ENCODE peak calls at places on chromosomes 16 and 17, in nine cellular contexts. O is left ventricle myocardium inferior; G is thoracic aorta; E is GM23338; L is heart right ventricle; M is transverse colon; N is SJSA1; I is thyroid gland; F is CD4-positive, alpha-beta memory T cell. H is an unnamed sample.

GRCh38 chr17:67891481-67892119 is 66.3 kb downstream of the BPTF start:
- DNase-seq in O (no peak), G (no peak), E (peak; percentile 22), L (no peak), M (peak; percentile 14), N (no peak), I (no peak), F (no peak), H (no peak)

GRCh38 chr17:28057731-28058246 is 15.3 kb downstream of the NLK start:
- DNase-seq in O (no peak), G (no peak), E (no peak), L (no peak), M (no peak), N (peak; percentile 59), I (no peak), F (no peak), H (no peak)

GRCh38 chr16:81523387-81524115 is 78.9 kb downstream of the CMIP start:
- DNase-seq in O (no peak), G (no peak), E (no peak), L (no peak), M (no peak), N (peak; percentile 42), I (no peak), F (no peak), H (no peak)

GRCh38 chr17:74831442-74832146 is 28.1 kb downstream of the GRIN2C start:
- DNase-seq in O (no peak), G (no peak), E (no peak), L (no peak), M (no peak), N (no peak), I (no peak), F (no peak), H (no peak)

GRCh38 chr17:45231481-45232116 is 9.9 kb downstream of the FMNL1 start:
- DNase-seq in O (no peak), G (no peak), E (peak; percentile 79), L (no peak), M (peak; percentile 50), N (no peak), I (peak; percentile 37), F (no peak), H (no peak)

GRCh38 chr17:34379876-34380275 is 16.8 kb upstream of the CCL1 start:
- DNase-seq in O (no peak), G (no peak), E (no peak), L (no peak), M (no peak), N (no peak), I (no peak), F (no peak), H (no peak)

GRCh38 chr17:17809527-17810373 is 27.0 kb downstream of the SREBF1 start:
- DNase-seq in O (peak; percentile 66), G (no peak), E (peak; percentile 91), L (peak; percentile 56), M (no peak), N (no peak), I (peak; percentile 77), F (no peak), H (no peak)

GRCh38 chr16:2212362-2213324 is 2.0 kb upstream of the BRICD5 start:
- DNase-seq in O (peak; percentile 63), G (no peak), E (no peak), L (peak; percentile 52), M (no peak), N (no peak), I (peak; percentile 91), F (no peak), H (no peak)

GRCh38 chr17:45896803-45897693 is 2.7 kb downstream of the MAPT start:
- DNase-seq in O (no peak), G (no peak), E (peak; percentile 86), L (no peak), M (no peak), N (no peak), I (no peak), F (no peak), H (no peak)

GRCh38 chr17:19482571-19482970 is 51.1 kb upstream of the SLC47A1 start:
- DNase-seq in O (no peak), G (no peak), E (peak; percentile 79), L (no peak), M (no peak), N (no peak), I (no peak), F (no peak), H (no peak)

GRCh38 chr16:70304892-70305448 is 6.0 kb downstream of the DDX19B start:
- DNase-seq in O (no peak), G (no peak), E (no peak), L (no peak), M (no peak), N (no peak), I (no peak), F (no peak), H (no peak)

GRCh38 chr16:66304961-66305360 is 61.5 kb upstream of the CDH5 start:
- DNase-seq in O (no peak), G (no peak), E (no peak), L (no peak), M (no peak), N (no peak), I (no peak), F (no peak), H (peak; percentile 21)

DNA sequence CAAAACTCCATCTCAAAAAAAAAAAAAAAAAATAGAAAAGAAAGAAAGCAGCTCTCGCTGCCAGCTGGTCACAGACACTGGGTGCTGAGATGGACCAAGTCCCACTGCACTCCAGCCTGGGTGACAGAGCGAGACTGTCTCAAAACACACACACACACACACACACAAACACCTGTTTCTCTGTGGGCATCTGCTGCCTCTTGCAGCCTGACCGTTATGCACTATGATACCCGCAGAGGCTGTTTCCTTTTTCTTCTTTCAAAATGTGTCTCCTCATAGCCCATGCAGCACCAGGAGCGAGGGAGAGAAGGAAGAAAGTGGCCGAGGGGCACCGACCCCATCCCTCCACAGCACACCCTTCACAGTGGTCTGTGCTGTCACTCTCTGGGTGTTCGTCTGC is 36.9 kb upstream of the KLHDC4 start:
- DNase-seq in O (no peak), G (no peak), E (no peak), L (no peak), M (peak; percentile 25), N (no peak), I (no peak), F (no peak), H (no peak)
- H3K27ac ChIP-seq in O (no peak overlapping the region), G (no peak overlapping the region), E (no peak overlapping the region), L (no peak overlapping the region), M (no peak overlapping the region), N (no peak overlapping the region), I (no peak overlapping the region), F (no peak overlapping the region), H (no peak overlapping the region)

DNA sequence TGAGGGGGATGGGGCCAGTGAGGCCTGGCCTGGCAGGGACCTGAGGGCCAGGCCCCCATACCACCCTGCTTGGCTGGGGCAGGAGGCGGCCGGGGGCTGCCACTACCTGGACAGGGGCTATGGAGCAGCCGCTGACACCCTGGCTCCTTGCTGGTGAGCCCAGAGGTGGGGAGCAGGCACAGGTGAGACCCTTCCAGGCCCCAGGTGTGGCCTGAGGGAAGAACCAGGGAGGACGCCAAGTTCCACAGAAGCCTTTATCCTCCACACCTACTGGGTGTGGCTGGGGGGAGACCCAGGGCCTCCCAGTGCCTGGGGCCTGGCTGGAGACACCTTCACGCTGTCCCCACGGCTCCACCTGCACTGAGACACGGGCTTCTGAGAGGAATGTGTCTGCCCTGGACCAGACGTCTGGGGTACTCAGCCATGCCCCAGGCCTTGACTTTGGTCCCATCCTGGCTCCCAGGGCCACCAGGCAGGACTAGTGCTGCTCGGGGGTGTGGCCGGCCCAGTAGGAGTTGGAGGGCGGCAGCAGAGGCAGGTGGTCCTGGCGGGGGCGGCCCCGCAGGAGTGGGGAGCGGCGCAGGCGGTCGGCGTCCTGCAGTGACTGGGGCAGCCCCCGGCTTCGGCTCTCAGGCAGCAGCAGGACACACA is 4.7 kb downstream of the SLC22A31 start:
- DNase-seq in O (no peak), G (no peak), E (no peak), L (no peak), M (no peak), N (no peak), I (no peak), F (no peak), H (no peak)
- H3K27me3 ChIP-seq in O (peaks cover 55% of the 10 kb centered on the region), G (peaks cover 7% of the 10 kb centered on the region), E (peaks cover 7% of the 10 kb centered on the region), L (peaks cover 27% of the 10 kb centered on the region), M (peaks cover 49% of the 10 kb centered on the region), N (peaks cover 26% of the 10 kb centered on the region), I (no peaks in the 10 kb centered on the region), F (no peaks in the 10 kb centered on the region), H (peaks cover 21% of the 10 kb centered on the region)

GRCh38 chr16:53517851-53518250 is 14.8 kb upstream of the AKTIP start:
- DNase-seq in O (no peak), G (no peak), E (no peak), L (no peak), M (no peak), N (no peak), I (no peak), F (no peak), H (no peak)

GRCh38 chr16:53515811-53516210 is 12.8 kb upstream of the AKTIP start:
- DNase-seq in O (no peak), G (no peak), E (no peak), L (no peak), M (no peak), N (no peak), I (no peak), F (no peak), H (no peak)

GRCh38 chr16:53518550-53519416 is 15.8 kb upstream of the AKTIP start:
- DNase-seq in O (no peak), G (no peak), E (no peak), L (peak; percentile 79), M (peak; percentile 71), N (no peak), I (peak; percentile 21), F (peak; percentile 83), H (peak; percentile 93)

GRCh38 chr16:53523126-53523804 is 20.3 kb upstream of the AKTIP start:
- DNase-seq in O (no peak), G (no peak), E (no peak), L (no peak), M (no peak), N (no peak), I (no peak), F (no peak), H (no peak)

GRCh38 chr16:53519417-53520091 is 16.5 kb upstream of the AKTIP start:
- DNase-seq in O (no peak), G (no peak), E (no peak), L (no peak), M (no peak), N (no peak), I (no peak), F (no peak), H (no peak)
- H3K27ac ChIP-seq in O (peak overlapping the region; percentile 87), G (no peak overlapping the region), E (no peak overlapping the region), L (peak overlapping the region; percentile 82), M (peak overlapping the region; percentile 13), N (no peak overlapping the region), I (peak overlapping the region; percentile 59), F (peak overlapping the region; percentile 43), H (peak overlapping the region; percentile 65)

DNA sequence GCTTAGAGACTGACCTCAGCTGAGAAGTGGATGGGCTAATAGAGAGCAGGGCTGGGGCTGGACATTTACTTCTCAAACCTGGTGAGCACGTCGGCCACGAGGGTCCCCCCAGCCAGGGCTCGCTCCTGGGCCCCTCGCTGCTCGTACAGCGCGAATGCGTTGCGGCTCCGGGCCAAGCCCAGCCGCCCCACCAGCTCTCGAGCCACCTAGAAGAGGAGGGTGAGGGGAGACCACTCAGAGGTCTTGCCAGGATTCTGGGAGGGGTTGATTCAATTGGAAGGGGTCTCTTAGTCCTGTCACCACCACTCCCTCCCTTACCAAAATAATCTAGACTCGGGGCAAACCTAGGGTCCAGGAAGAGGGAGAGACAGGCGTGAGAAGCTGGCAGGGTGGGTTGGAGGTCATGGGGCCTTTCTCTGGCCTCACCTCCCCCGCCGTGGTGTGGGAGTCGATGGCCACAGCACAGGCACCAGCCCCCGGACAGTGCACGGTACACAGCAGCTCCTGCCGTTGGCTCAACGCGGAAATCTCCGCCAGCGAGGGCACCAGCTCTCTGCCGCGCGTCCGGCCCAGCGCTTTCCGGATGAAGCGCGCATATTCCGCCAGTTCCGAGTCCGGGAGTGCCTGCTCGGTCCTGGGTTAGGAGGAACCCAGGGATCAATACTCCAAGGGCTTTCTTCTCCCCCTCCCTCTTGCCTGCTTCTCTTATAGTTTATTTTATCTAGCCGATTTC is 5.7 kb downstream of the PLEKHH3 start:
- DNase-seq in O (no peak), G (no peak), E (peak; percentile 52), L (no peak), M (no peak), N (no peak), I (no peak), F (no peak), H (no peak)
- H3K27me3 ChIP-seq in O (no peaks in the 10 kb centered on the region), G (no peaks in the 10 kb centered on the region), E (peaks cover 61% of the 10 kb centered on the region), L (no peaks in the 10 kb centered on the region), M (no peaks in the 10 kb centered on the region), N (no peaks in the 10 kb centered on the region), I (no peaks in the 10 kb centered on the region), F (peaks cover 41% of the 10 kb centered on the region), H (no peaks in the 10 kb centered on the region)